ENCODE peak calls at places on chromosomes 16 and 17, in six cellular contexts. L is dorsolateral prefrontal cortex, N is IMR-90, U is sigmoid colon, R is fibroblast of lung, J is SK-N-SH. D is an unnamed sample.
A peak's percentile ranks its signal among the peaks of the same experiment; 100 is the strongest.

GRCh38 chr16:9225527-9226316 is 134.3 kb downstream of the HAPSTR1 start:
- DNase-seq in L (no peak), N (no peak), U (peak; percentile 30), R (no peak), J (peak; percentile 30), D (no peak)

GRCh38 chr17:1606352-1606985 is 22.2 kb downstream of the SLC43A2 start:
- DNase-seq in L (no peak), N (no peak), U (no peak), R (no peak), J (no peak), D (no peak)

GRCh38 chr17:17951524-17951923 is 20.7 kb downstream of the TOM1L2 start:
- DNase-seq in L (no peak), N (no peak), U (no peak), R (no peak), J (no peak), D (no peak)

GRCh38 chr17:20206591-20206990 is 197.4 kb downstream of the SPECC1 start:
- DNase-seq in L (no peak), N (peak; percentile 83), U (no peak), R (peak; percentile 85), J (no peak), D (no peak)

GRCh38 chr16:56450275-56450889 is 750 bp downstream of the NUDT21 start:
- DNase-seq in L (no peak), N (peak; percentile 14), U (no peak), R (peak; percentile 12), J (peak; percentile 32), D (no peak)

GRCh38 chr16:84262939-84263338 is 23.1 kb upstream of the KCNG4 start:
- DNase-seq in L (no peak), N (no peak), U (no peak), R (no peak), J (no peak), D (no peak)

GRCh38 chr17:81522491-81523125 is 5.6 kb upstream of the FSCN2 start:
- DNase-seq in L (no peak), N (no peak), U (no peak), R (no peak), J (no peak), D (no peak)

GRCh38 chr17:27576429-27577123 is 54.4 kb upstream of the LGALS9 start:
- DNase-seq in L (no peak), N (peak; percentile 74), U (no peak), R (peak; percentile 48), J (no peak), D (peak; percentile 26)

GRCh38 chr16:88426018-88426417 is 27.1 kb upstream of the ZFPM1 start:
- DNase-seq in L (no peak), N (no peak), U (no peak), R (no peak), J (no peak), D (no peak)

GRCh38 chr17:18184143-18185007 is 747 bp downstream of the ALKBH5 start:
- DNase-seq in L (peak; percentile 90), N (peak; percentile 55), U (peak; percentile 88), R (peak; percentile 34), J (no peak), D (peak; percentile 54)

GRCh38 chr16:30183236-30183960 is at the start of gene CORO1A:
- DNase-seq in L (peak; percentile 92), N (peak; percentile 67), U (peak; percentile 92), R (peak; percentile 74), J (peak; percentile 95), D (peak; percentile 89)

GRCh38 chr17:46010597-46011186 is 11.6 kb downstream of the STH start:
- DNase-seq in L (no peak), N (no peak), U (no peak), R (no peak), J (no peak), D (no peak)
- TF ChIP-seq CTCF in L (no peak), N (no peak), U (no peak), R (no peak), J (no peak), D (no peak)

DNA sequence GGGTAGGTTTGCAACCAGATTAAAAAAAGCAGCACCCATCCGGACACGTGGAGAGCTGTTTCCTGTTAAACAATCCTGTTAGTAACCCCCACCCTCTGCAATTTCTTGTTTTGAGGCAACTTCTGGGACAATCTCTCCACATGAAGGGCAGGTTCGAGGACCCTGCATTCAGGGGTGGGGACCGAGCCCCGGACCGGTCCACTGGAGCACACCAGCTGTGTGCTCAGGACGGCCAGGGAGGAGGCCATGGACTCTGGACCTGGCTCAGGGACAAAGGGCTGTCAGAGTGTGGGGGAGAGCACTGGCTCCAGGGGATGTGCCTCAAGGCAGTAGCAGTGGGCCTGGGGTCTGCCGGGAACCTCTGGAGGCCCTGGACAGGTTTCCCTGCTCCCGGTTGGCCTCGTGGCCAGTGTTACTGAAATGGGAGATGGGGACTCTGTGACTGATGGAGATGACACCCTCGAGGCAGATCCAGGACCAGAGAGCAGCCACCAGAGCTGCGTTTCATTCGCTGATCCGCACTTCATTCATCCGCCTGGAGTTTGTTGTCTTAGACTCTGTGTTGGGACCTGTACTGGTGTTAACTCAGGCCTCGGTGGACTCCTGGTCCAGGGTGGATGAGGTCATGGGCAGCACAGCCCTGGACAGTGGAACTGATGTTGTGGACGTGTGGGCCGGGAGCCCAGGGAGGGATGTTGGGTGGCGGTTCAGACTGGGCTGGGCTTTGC is 2.9 kb upstream of the CPNE7 start:
- DNase-seq in L (no peak), N (no peak), U (no peak), R (no peak), J (peak; percentile 51), D (no peak)
- H3K27ac ChIP-seq in L (no peak overlapping the region), N (peak overlapping the region; percentile 32), U (no peak overlapping the region), R (no peak overlapping the region), J (peak overlapping the region; percentile 43), D (no peak overlapping the region)

DNA sequence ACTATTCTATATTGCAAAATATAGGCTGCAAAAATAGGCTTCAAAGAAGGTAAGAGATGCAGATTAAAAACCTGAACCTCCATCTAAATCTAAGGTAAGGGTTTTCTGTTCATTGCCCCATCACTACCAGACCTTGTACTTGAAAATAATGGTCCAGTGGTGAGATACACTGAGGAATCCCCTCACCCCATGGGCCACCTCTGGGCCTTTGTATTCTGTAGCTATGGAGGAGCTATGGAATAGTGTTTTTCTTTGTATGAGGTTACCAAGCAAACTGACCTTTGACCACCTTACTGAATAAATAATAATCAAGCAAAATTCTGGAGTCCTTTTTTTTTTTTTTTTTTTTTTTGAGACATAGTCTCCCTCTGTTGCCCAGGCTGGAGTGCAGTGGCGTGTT is 4.8 kb upstream of the UBE2Z start:
- DNase-seq in L (no peak), N (no peak), U (no peak), R (no peak), J (no peak), D (no peak)
- TF ChIP-seq CTCF in L (no peak), N (no peak), U (no peak), R (no peak), J (no peak), D (no peak)

GRCh38 chr16:76681296-76681695 is 404.1 kb downstream of the CNTNAP4 start:
- DNase-seq in L (no peak), N (no peak), U (no peak), R (no peak), J (no peak), D (no peak)
- H3K27ac ChIP-seq in L (no peak overlapping the region), N (no peak overlapping the region), U (no peak overlapping the region), R (no peak overlapping the region), J (no peak overlapping the region), D (no peak overlapping the region)

GRCh38 chr16:14303182-14303618 is 232.1 kb downstream of the MRTFB start:
- DNase-seq in L (no peak), N (peak; percentile 36), U (no peak), R (peak; percentile 34), J (no peak), D (no peak)

GRCh38 chr16:14303654-14304394 is 232.7 kb downstream of the MRTFB start:
- DNase-seq in L (no peak), N (no peak), U (no peak), R (no peak), J (no peak), D (peak; percentile 42)

GRCh38 chr16:14302031-14302398 is 230.9 kb downstream of the MRTFB start:
- DNase-seq in L (no peak), N (peak; percentile 60), U (peak; percentile 79), R (peak; percentile 68), J (peak; percentile 89), D (peak; percentile 56)

GRCh38 chr16:14301150-14302030 is 230.3 kb downstream of the MRTFB start:
- DNase-seq in L (peak; percentile 52), N (no peak), U (peak; percentile 77), R (no peak), J (peak; percentile 58), D (no peak)

DNA sequence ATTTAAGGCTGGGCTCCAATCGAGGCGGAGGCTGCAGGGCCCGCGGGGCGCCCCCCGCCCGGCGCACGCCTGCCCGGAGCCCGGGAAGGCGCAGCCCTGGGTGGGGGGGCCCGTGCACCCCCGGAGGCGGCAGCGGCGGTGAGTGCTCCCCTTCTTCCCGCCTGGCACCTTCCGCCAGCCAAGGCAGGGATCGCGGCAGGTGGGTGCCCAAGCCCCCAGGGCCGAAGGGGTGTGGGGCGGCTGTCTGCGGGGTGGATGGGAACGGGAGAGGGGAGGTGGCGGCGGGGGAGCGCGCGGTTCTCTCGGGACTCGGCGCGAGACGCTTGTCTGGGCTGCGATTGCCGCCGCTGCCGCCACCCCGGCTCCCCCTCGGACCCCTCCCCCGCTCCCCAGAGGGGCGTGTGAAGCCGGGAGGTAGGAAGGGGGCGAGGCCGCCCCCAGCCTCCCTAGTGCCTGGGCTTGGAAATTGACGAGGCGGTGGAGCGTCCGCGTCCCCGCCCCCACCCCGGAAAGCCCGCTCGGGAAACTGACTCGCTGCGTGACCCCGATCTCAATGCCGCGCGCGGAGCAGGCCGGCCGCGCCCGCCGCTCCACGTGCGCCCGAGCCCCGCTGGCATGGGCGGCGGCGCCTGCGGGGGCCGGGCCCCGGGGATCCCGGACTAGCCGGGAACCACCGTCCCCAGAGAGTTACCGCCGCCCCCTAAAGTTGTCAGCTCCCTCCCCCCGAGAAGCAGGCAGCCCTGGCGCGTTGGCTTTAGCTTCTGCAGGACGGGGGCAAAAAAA is 231.5 kb downstream of the MRTFB start:
- DNase-seq in L (peak; percentile 51), N (no peak), U (no peak), R (no peak), J (peak; percentile 85), D (no peak)
- TF ChIP-seq CTCF in L (no peak), N (no peak), U (no peak), R (no peak), J (no peak), D (no peak)

GRCh38 chr17:58317421-58318064 is 11.1 kb downstream of the TSPOAP1 start:
- DNase-seq in L (peak; percentile 47), N (peak; percentile 75), U (peak; percentile 58), R (peak; percentile 51), J (peak; percentile 81), D (peak; percentile 66)
- H3K27ac ChIP-seq in L (no peak overlapping the region), N (no peak overlapping the region), U (no peak overlapping the region), R (no peak overlapping the region), J (no peak overlapping the region), D (no peak overlapping the region)